ENCODE peak calls at places on chromosomes 13 and 19, in four cellular contexts. M, V, F and R are unnamed samples.

GRCh38 chr19:12723383-12723642 is 419 bp downstream of the TNPO2 start:
- DNase-seq in M (no peak), V (no peak), F (no peak), R (no peak)

GRCh38 chr19:1027020-1027952 is 878 bp downstream of the CNN2 start:
- DNase-seq in M (no peak), V (no peak), F (no peak), R (no peak)

GRCh38 chr13:33722216-33722900 is 95.6 kb upstream of the RFC3 start:
- DNase-seq in M (no peak), V (no peak), F (no peak), R (no peak)

GRCh38 chr19:12611361-12611699 is 610 bp downstream of the ZNF791 start:
- DNase-seq in M (peak; percentile 74), V (peak; percentile 83), F (peak; percentile 74), R (peak; percentile 73)

GRCh38 chr19:2695288-2695866 is 7.1 kb downstream of the GNG7 start:
- DNase-seq in M (peak; percentile 19), V (peak; percentile 92), F (no peak), R (no peak)

GRCh38 chr13:51801631-51802099 is 2.3 kb downstream of the DHRS12 start:
- DNase-seq in M (peak; percentile 88), V (peak; percentile 84), F (peak; percentile 92), R (peak; percentile 93)

GRCh38 chr19:1814833-1815604 is 2.9 kb upstream of the ATP8B3 start:
- DNase-seq in M (no peak), V (no peak), F (no peak), R (no peak)

GRCh38 chr13:46622918-46623256 is 69.9 kb downstream of the LRCH1 start:
- DNase-seq in M (no peak), V (peak; percentile 69), F (no peak), R (peak; percentile 83)

GRCh38 chr13:96539791-96540190 is 449.9 kb downstream of the HS6ST3 start:
- DNase-seq in M (no peak), V (no peak), F (no peak), R (no peak)

GRCh38 chr19:39166571-39167391 is 30.0 kb upstream of the NCCRP1 start:
- DNase-seq in M (peak; percentile 69), V (peak; percentile 68), F (peak; percentile 87), R (peak; percentile 76)

GRCh38 chr13:45396548-45397095 is 21.6 kb downstream of the SLC25A30 start:
- DNase-seq in M (no peak), V (peak; percentile 64), F (peak; percentile 57), R (no peak)

GRCh38 chr13:27794921-27795717 is 2.8 kb downstream of the GSX1 start:
- DNase-seq in M (no peak), V (no peak), F (no peak), R (no peak)

GRCh38 chr19:5534787-5535586 is 32.8 kb downstream of the TINCR start:
- DNase-seq in M (no peak), V (peak; percentile 78), F (no peak), R (no peak)

GRCh38 chr13:113927661-113928581 is 46.0 kb downstream of the C13orf46 start:
- DNase-seq in M (peak; percentile 16), V (peak; percentile 31), F (peak; percentile 32), R (no peak)

GRCh38 chr13:91406619-91407018 is 8.2 kb downstream of the GPC5 start:
- DNase-seq in M (no peak), V (peak; percentile 17), F (no peak), R (peak; percentile 49)

GRCh38 chr19:16222806-16223205 is 25.1 kb downstream of the AP1M1 start:
- DNase-seq in M (no peak), V (no peak), F (no peak), R (no peak)

GRCh38 chr13:80339841-80340642 is 884 bp downstream of the SPRY2 start:
- DNase-seq in M (peak; percentile 58), V (peak; percentile 47), F (peak; percentile 46), R (peak; percentile 83)
- TF ChIP-seq POLR2A in M (no peak), V (no peak), F (no peak), R (peak; percentile 38)

GRCh38 chr19:18419195-18419698 is at the start of gene SSBP4:
- DNase-seq in M (peak; percentile 77), V (peak; percentile 75), F (peak; percentile 76), R (peak; percentile 74)
- H3K4me1 ChIP-seq in M (peaks cover 61% of the 10 kb centered on the region), V (peaks cover 71% of the 10 kb centered on the region), F (peaks cover 94% of the 10 kb centered on the region), R (peaks cover 30% of the 10 kb centered on the region)

GRCh38 chr19:30799854-30800755 is 427.9 kb downstream of the ZNF536 start:
- DNase-seq in M (peak; percentile 46), V (peak; percentile 75), F (peak; percentile 28), R (peak; percentile 64)
- H3K27me3 ChIP-seq in M (no peaks in the 10 kb centered on the region), V (no peaks in the 10 kb centered on the region), F (peaks cover 33% of the 10 kb centered on the region), R (no peaks in the 10 kb centered on the region)

DNA sequence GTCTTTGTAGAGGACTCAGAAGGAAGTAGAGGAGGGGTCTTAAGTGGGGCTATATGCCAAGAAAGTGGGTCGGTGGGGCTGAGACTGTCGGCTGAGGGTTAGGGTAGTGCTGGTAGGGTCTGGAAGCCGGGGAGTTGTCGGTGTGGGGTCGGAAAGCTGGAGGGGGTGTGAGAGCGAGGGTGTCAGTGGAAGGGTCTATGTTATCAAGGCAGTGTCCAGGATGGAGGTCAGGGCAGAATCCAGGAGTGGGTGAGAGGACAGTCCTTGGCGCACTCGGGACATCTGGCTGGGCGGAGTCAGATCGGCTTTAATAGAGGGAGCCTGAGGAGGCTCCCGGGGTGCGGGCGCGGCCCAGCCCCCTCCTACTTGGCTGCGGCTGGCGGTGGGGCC is 1.7 kb downstream of the HSPB6 start:
- DNase-seq in M (no peak), V (no peak), F (no peak), R (no peak)
- TF ChIP-seq POLR2A in M (no peak), V (no peak), F (no peak), R (no peak)